ENCODE peak calls at places on chromosomes 16 and 17, in four cellular contexts. R, I, M and W are unnamed samples.

GRCh38 chr16:84593825-84594724 is 23.8 kb downstream of the COTL1 start:
- DNase-seq in R (no peak), I (peak; percentile 36), M (peak; percentile 99), W (peak; percentile 64)

GRCh38 chr17:17416007-17416399 is 60.8 kb upstream of the MED9 start:
- DNase-seq in M (peak; percentile 31), R (peak; percentile 84), I (peak; percentile 91), W (peak; percentile 89)

GRCh38 chr17:2707721-2708584 is 3.6 kb downstream of the CLUH start:
- DNase-seq in M (no peak), I (peak; percentile 45), R (peak; percentile 42), W (peak; percentile 79)

GRCh38 chr17:34610038-34610437 is 30.7 kb downstream of the TMEM132E start:
- DNase-seq in I (no peak), M (no peak), R (no peak), W (no peak)

GRCh38 chr16:10338426-10338825 is 47.4 kb upstream of the ATF7IP2 start:
- DNase-seq in I (no peak), M (no peak), R (no peak), W (no peak)

GRCh38 chr17:21194688-21195087 is 19.3 kb downstream of the TMEM11 start:
- DNase-seq in R (no peak), I (no peak), M (no peak), W (no peak)

GRCh38 chr16:4695473-4696171 is 2.3 kb downstream of the NUDT16L1 start:
- DNase-seq in M (no peak), R (no peak), I (no peak), W (no peak)

GRCh38 chr17:70050931-70051330 is 24.1 kb upstream of the KCNJ16 start:
- DNase-seq in I (no peak), R (no peak), M (no peak), W (no peak)

GRCh38 chr16:64900517-64900916 is 221.3 kb downstream of the CDH11 start:
- DNase-seq in M (no peak), I (no peak), R (no peak), W (no peak)

GRCh38 chr16:77782694-77783093 is 5.7 kb upstream of the VAT1L start:
- DNase-seq in I (peak; percentile 49), R (peak; percentile 14), M (no peak), W (peak; percentile 28)

GRCh38 chr17:77611791-77612466 is 346.6 kb upstream of the TNRC6C start:
- DNase-seq in I (no peak), R (no peak), M (no peak), W (no peak)

GRCh38 chr17:77875881-77876509 is 82.5 kb upstream of the TNRC6C start:
- DNase-seq in M (no peak), I (no peak), R (peak; percentile 89), W (no peak)

GRCh38 chr16:71479420-71479819 is 9.7 kb downstream of the ZNF19 start:
- DNase-seq in M (no peak), R (peak; percentile 29), I (peak; percentile 55), W (peak; percentile 77)

GRCh38 chr17:46991618-46992017 is 12.6 kb upstream of the RPRML start:
- DNase-seq in R (no peak), M (no peak), I (no peak), W (no peak)

GRCh38 chr16:9016824-9017223 is 53.1 kb upstream of the USP7 start:
- DNase-seq in M (no peak), R (no peak), I (no peak), W (peak; percentile 11)

GRCh38 chr16:25027781-25028180 is 12.6 kb upstream of the ARHGAP17 start:
- DNase-seq in I (no peak), M (no peak), R (no peak), W (no peak)

GRCh38 chr16:89287777-89288576 is 70.5 kb downstream of the ZNF778 start:
- DNase-seq in I (no peak), R (no peak), M (no peak), W (no peak)

GRCh38 chr17:1606352-1606985 is 22.2 kb downstream of the SLC43A2 start:
- DNase-seq in R (no peak), I (no peak), M (no peak), W (no peak)

GRCh38 chr17:81527591-81528383 is at the start of gene FSCN2:
- DNase-seq in I (no peak), R (no peak), M (no peak), W (no peak)

GRCh38 chr17:4110152-4110551 is 32.7 kb downstream of the ZZEF1 start:
- DNase-seq in R (no peak), I (no peak), M (no peak), W (no peak)
- TF ChIP-seq JUNB in R (no peak), I (no peak), M (no peak), W (no peak)

DNA sequence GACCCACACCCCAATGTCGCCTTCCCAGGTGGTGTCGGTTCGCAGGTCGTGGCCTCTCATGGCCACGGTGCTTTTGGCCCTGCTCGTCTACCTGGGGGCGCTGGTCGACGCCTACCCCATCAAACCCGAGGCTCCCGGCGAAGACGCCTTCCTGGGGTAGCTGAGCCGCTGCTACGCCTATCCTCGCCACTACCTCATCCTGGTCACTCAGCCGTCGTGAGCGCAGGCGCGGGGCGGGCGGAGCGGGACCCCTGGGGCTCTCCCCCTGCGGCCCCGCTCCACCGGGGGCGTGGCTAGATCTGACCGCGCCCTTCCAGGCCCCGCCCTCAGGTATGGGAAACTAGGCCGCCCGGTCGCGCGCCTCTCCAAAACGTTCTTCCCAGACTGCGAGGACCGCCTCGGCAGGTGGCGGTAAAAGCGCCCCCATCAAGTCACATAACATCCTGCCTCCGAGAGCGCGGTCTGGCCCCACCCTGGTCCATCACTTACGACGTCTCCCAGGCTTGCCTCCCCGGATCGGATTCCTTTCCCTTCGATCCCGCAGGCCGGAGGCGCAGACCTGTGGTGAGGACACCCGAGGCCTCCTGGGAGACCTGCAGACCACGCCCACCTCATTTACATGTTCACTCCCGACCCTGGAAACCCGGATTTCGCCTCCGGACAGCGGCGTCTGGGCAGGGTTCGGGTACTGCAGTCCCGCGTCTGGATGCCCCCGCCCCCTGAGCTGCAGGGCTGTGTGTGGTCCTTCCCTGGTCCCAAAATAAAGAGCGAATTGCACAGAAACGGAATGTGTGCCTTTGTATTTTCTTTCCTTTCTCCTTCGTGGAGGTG is 91.5 kb upstream of the TMEM97 start:
- DNase-seq in M (no peak), R (no peak), I (no peak), W (peak; percentile 100)
- TF ChIP-seq EZH2 in M (no peak), R (no peak), I (no peak), W (no peak)

GRCh38 chr16:1310832-1311200 is 1.4 kb downstream of the UBE2I start:
- DNase-seq in M (no peak), R (no peak), I (no peak), W (no peak)

GRCh38 chr16:1311212-1311737 is 1.8 kb downstream of the UBE2I start:
- DNase-seq in M (no peak), I (no peak), R (no peak), W (no peak)

GRCh38 chr16:1309888-1310831 is 724 bp downstream of the UBE2I start:
- DNase-seq in M (no peak), I (no peak), R (peak; percentile 70), W (no peak)

GRCh38 chr16:1308036-1308976 is 1.1 kb upstream of the UBE2I start:
- DNase-seq in M (no peak), I (peak; percentile 52), R (peak; percentile 93), W (peak; percentile 77)

GRCh38 chr16:1308977-1309885 is at the start of gene UBE2I:
- DNase-seq in R (peak; percentile 78), M (peak; percentile 96), I (peak; percentile 93), W (peak; percentile 96)
- H3K4me1 ChIP-seq in R (peaks cover 64% of the 10 kb centered on the region), M (peaks cover 8% of the 10 kb centered on the region), I (peaks cover 46% of the 10 kb centered on the region), W (peaks cover 9% of the 10 kb centered on the region)

DNA sequence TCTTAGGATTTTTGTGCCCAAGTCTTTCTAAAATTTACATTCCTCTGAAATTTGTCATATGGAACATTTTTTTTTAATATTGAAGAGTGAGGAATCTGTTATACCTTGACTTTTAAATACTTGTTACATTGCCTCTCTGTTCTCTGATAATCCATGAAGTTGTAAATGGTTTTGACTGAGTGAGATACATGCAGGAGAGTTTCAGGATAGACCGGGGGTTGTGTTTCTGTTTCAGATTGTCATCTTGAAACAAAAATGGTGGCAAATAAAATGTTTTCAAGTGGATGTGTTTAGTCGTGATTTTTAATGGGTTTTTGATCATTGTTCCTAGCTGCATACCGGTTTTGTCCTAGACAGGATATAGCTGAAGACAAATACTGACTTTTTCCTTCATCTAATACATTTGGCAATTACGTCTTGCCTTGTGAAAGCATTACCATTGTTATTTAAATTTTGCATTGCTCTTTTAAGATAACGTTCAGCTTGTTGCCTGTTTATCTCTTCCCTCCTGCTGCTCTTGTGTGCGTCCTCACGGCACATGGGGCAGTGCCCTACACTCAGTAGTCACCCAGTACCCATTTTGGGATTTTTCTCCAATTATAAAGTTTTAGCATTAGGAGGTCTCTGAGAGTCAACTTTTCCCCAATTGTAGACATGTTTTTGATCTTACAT is 169.7 kb downstream of the MSI2 start:
- DNase-seq in I (no peak), R (no peak), M (no peak), W (peak; percentile 40)
- TF ChIP-seq JUNB in I (no peak), R (no peak), M (peak; percentile 36), W (no peak)